ENCODE peak calls at places on chromosomes 5 and 9, in nine cellular contexts. S is AG09309; C is NT2/D1; F is fibroblast of lung; N is posterior vena cava; H is lung microvascular endothelial cell; T is T-helper 9 cell; U is stimulated activated CD8-positive, alpha-beta memory T cell treated with anti-CD3 and anti-CD28 coated beads, Interleukin-2, amount 100 ng/mL, for 1 hour; D is HuH-7.5. O is an unnamed sample.

GRCh38 chr9:2657427-2657826 is 35.8 kb downstream of the VLDLR start:
- DNase-seq in S (no peak), C (no peak), F (no peak), N (no peak), H (no peak), T (no peak), U (no peak), D (no peak), O (no peak)

GRCh38 chr5:172785429-172786088 is 14.6 kb upstream of the DUSP1 start:
- DNase-seq in S (no peak), C (no peak), F (no peak), N (no peak), H (no peak), T (no peak), U (no peak), D (no peak), O (no peak)

GRCh38 chr5:79872309-79872708 is 118.8 kb downstream of the MTX3 start:
- DNase-seq in S (no peak), C (no peak), F (no peak), N (no peak), H (no peak), T (no peak), U (no peak), D (no peak), O (no peak)

GRCh38 chr9:133533878-133534277 is 626 bp upstream of the ADAMTSL2 start:
- DNase-seq in S (no peak), C (no peak), F (no peak), N (no peak), H (no peak), T (no peak), U (no peak), D (no peak), O (no peak)

GRCh38 chr9:31839273-31839672 is 545.2 kb upstream of the ACO1 start:
- DNase-seq in S (no peak), C (no peak), F (no peak), N (no peak), H (no peak), T (no peak), U (no peak), D (no peak), O (no peak)

GRCh38 chr9:89729954-89730530 is 125.2 kb downstream of the GADD45G start:
- DNase-seq in S (no peak), C (no peak), F (no peak), N (no peak), H (no peak), T (no peak), U (no peak), D (no peak), O (no peak)

GRCh38 chr5:88840497-88840896 is 42.5 kb downstream of the MEF2C start:
- DNase-seq in S (no peak), C (no peak), F (peak), N (no peak), H (no peak), T (no peak), U (no peak), D (no peak), O (no peak)

GRCh38 chr5:151694035-151694485 is 7.3 kb upstream of the SPARC start:
- DNase-seq in S (no peak), C (no peak), F (peak), N (no peak), H (no peak), T (no peak), U (no peak), D (no peak), O (no peak)

GRCh38 chr9:2859776-2860379 is 16.0 kb upstream of the PUM3 start:
- DNase-seq in S (no peak), C (peak), F (peak), N (peak), H (peak), T (peak), U (no peak), D (peak), O (peak)

O was measured in heart left ventricle.